ENCODE peak calls at places on chromosomes 4 and X, in four cellular contexts. G, K, Y and C are unnamed samples.

GRCh38 chr4:157043131-157043530 is 32.8 kb upstream of the GLRB start:
- DNase-seq in Y (peak), G (no peak), K (no peak), C (no peak)

GRCh38 chrX:4263005-4263404 is 549.6 kb upstream of the PRKX start:
- DNase-seq in K (no peak), G (no peak), Y (no peak), C (no peak)

GRCh38 chr4:114364857-114365256 is 233.8 kb upstream of the UGT8 start:
- DNase-seq in G (no peak), Y (no peak), K (no peak), C (no peak)

GRCh38 chrX:107935664-107936433 is 46.3 kb downstream of the TEX13B start:
- DNase-seq in K (no peak), Y (peak), G (no peak), C (no peak)

GRCh38 chrX:15838017-15838416 is 16.6 kb downstream of the AP1S2 start:
- DNase-seq in G (peak), K (no peak), Y (no peak), C (no peak)

GRCh38 chr4:101961144-101961543 is 170.6 kb downstream of the BANK1 start:
- DNase-seq in G (no peak), K (no peak), Y (no peak), C (no peak)

GRCh38 chrX:154408659-154409221 is 314 bp downstream of the DNASE1L1 start:
- DNase-seq in Y (no peak), G (no peak), K (no peak), C (no peak)

GRCh38 chrX:39859991-39860861 is 237.5 kb downstream of the BCOR start:
- DNase-seq in G (peak), K (no peak), Y (no peak), C (peak)

GRCh38 chrX:337331-337831 is 18.8 kb upstream of the GTPBP6 start:
- DNase-seq in K (no peak), Y (no peak), G (no peak), C (no peak)

GRCh38 chrX:136496359-136496767 is 1.0 kb upstream of the HTATSF1 start:
- DNase-seq in Y (no peak), G (no peak), K (no peak), C (no peak)

GRCh38 chr4:139875456-139875855 is 209.8 kb downstream of the MGST2 start:
- DNase-seq in K (no peak), G (no peak), Y (no peak), C (no peak)

GRCh38 chr4:15682790-15683495 is 1.3 kb downstream of the FAM200B start:
- DNase-seq in Y (no peak), G (no peak), K (no peak), C (no peak)

GRCh38 chr4:147157860-147158701 is 212.4 kb upstream of the TTC29 start:
- DNase-seq in K (no peak), Y (peak), G (no peak), C (no peak)

GRCh38 chrX:101390664-101391525 is at the start of gene RPL36A:
- DNase-seq in Y (peak), K (peak), G (peak), C (no peak)

GRCh38 chrX:24145340-24146186 is 4.0 kb upstream of the ZFX start:
- DNase-seq in K (no peak), Y (no peak), G (peak), C (no peak)

GRCh38 chrX:112642349-112642748 is 37.4 kb downstream of the LHFPL1 start:
- DNase-seq in G (peak), K (no peak), Y (peak), C (peak)

GRCh38 chrX:150573702-150574101 is 5.3 kb downstream of the MTM1 start:
- DNase-seq in K (no peak), G (no peak), Y (no peak), C (no peak)

GRCh38 chrX:53237056-53237455 is 12.0 kb upstream of the KDM5C start:
- DNase-seq in Y (no peak), G (no peak), K (no peak), C (no peak)

GRCh38 chr4:186587416-186588018 is 32.1 kb upstream of the MTNR1A start:
- DNase-seq in Y (peak), K (peak), G (peak), C (peak)

GRCh38 chrX:20463296-20464075 is 196.8 kb upstream of the RPS6KA3 start:
- DNase-seq in Y (no peak), K (no peak), G (no peak), C (no peak)

GRCh38 chrX:97210501-97210900 is 326.8 kb downstream of the RPA4 start:
- DNase-seq in Y (no peak), G (no peak), K (no peak), C (no peak)

GRCh38 chr4:173504181-173504503 is 25.9 kb downstream of the HAND2 start:
- DNase-seq in G (no peak), K (no peak), Y (no peak), C (no peak)

GRCh38 chr4:94974773-94975172 is 217.0 kb downstream of the BMPR1B start:
- DNase-seq in K (no peak), G (no peak), Y (no peak), C (no peak)

DNA sequence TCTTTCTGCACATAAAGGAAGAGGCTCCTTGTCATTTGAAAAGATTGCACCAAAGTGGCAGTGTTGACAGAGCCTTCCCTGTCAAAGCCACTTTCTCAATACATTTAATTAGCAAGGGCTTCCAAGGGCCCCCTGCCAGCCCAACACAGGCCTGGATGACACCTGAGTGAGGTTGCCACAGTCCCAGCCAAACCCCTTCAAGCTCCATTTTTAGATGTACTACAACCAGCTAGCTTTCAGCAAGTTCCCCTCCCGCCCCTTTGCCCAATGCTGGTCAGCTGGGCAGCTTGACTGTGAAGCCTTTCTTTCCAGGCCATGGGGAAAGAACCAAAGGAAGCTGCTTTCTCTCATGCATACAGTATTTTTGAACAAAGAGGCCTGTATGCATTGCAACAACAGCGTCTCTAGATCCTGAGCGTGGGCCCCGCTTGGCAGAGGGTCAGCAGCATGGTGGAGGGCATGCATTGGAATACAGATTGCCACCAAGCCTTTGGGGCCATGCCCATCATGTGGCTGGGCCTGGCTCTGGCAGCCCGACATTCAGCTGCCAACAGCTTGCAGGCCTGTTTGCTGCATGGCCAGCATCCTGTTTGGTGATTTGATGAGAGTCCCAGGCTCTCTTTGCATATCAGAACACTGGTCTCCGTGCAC is 261.1 kb upstream of the GATB start:
- DNase-seq in K (no peak), Y (no peak), G (no peak), C (no peak)
- TF ChIP-seq TAF1 in K (no peak), Y (no peak), G (no peak), C (no peak)

GRCh38 chr4:123554819-123555499 is 158.4 kb downstream of the SPRY1 start:
- DNase-seq in G (no peak), Y (no peak), K (no peak), C (no peak)

GRCh38 chr4:123554263-123554662 is 157.7 kb downstream of the SPRY1 start:
- DNase-seq in Y (no peak), G (no peak), K (no peak), C (no peak)

GRCh38 chr4:123556526-123556925 is 159.9 kb downstream of the SPRY1 start:
- DNase-seq in Y (no peak), K (no peak), G (no peak), C (no peak)

GRCh38 chr4:123553733-123554132 is 157.1 kb downstream of the SPRY1 start:
- DNase-seq in K (no peak), G (no peak), Y (no peak), C (no peak)

GRCh38 chr4:123555500-123556273 is 159.1 kb downstream of the SPRY1 start:
- DNase-seq in Y (no peak), K (no peak), G (peak), C (no peak)
- TF ChIP-seq POLR2AphosphoS5 in Y (no peak), K (no peak), G (no peak), C (no peak)

GRCh38 chr4:2962099-2962455 is 1.1 kb downstream of the NOP14 start:
- DNase-seq in G (peak), K (no peak), Y (no peak), C (no peak)

GRCh38 chr4:2961411-2962098 is 1.7 kb downstream of the NOP14 start:
- DNase-seq in K (no peak), G (peak), Y (no peak), C (no peak)

GRCh38 chr4:2964077-2964471 is 703 bp downstream of the GRK4 start:
- DNase-seq in G (no peak), K (no peak), Y (no peak), C (no peak)

GRCh38 chr4:2963185-2964076 is at the start of the genes GRK4 and NOP14:
- DNase-seq in Y (peak), G (peak), K (peak), C (peak)

GRCh38 chr4:2962614-2963184 is 507 bp downstream of the NOP14 start:
- DNase-seq in G (peak), Y (peak), K (no peak), C (no peak)
- TF ChIP-seq POLR2A in G (no peak), Y (no peak), K (no peak), C (no peak)

GRCh38 chr4:100826808-100827548 is 309.2 kb upstream of the EMCN start:
- DNase-seq in G (no peak), K (no peak), Y (no peak), C (no peak)
- TF ChIP-seq TAF1 in G (no peak), K (no peak), Y (no peak), C (no peak)

DNA sequence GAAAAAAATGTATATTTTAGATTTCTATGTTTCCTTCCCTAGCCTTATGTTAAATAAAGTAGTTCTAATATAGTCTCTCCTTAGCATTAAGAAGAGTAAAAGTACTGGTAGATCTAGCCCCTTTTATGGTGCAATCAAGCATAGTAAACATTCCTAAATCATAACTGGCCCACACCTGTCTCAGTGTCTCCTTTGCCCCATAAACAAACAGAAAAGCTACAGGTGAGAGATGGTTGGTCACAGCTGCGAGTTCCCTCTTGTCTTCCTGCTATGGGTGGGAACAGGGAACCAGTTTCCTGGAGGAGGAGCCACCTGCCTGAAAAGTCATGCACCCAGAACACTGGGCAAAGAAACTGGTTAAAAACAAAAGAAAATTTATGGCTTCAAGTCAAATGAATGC is 16.6 kb downstream of the SOWAHB start:
- DNase-seq in K (no peak), Y (no peak), G (no peak), C (no peak)
- TF ChIP-seq POLR2AphosphoS5 in K (no peak), Y (no peak), G (no peak), C (no peak)

GRCh38 chr4:4289575-4289929 is 402 bp downstream of the LYAR start:
- DNase-seq in K (no peak), G (no peak), Y (no peak), C (peak)

GRCh38 chr4:4293279-4293678 is 3.2 kb downstream of the ZBTB49 start:
- DNase-seq in K (no peak), G (no peak), Y (no peak), C (no peak)

GRCh38 chr4:4288098-4288497 is 1.9 kb downstream of the LYAR start:
- DNase-seq in Y (no peak), K (no peak), G (no peak), C (no peak)

GRCh38 chr4:4289055-4289454 is 899 bp downstream of the LYAR start:
- DNase-seq in K (no peak), Y (no peak), G (peak), C (no peak)

GRCh38 chr4:4289930-4290850 is at the start of the genes LYAR and ZBTB49:
- DNase-seq in K (peak), Y (peak), G (peak), C (peak)
- TF ChIP-seq POLR2A in K (peak), Y (no peak), G (peak), C (peak)